ENCODE peak calls at places on chromosomes 1 and 21, in four cellular contexts. One of them, this sample, is unnamed.

GRCh38 chr1:107153033-107153432 is 12.2 kb downstream of the NTNG1 start:
- DNase-seq in Karpas-422: peak
- DNase-seq in endothelial cell of umbilical vein: no peak
- DNase-seq in neuronal stem cell: no peak
- DNase-seq in this sample: peak

GRCh38 chr1:19974822-19975416 is 4.5 kb downstream of the PLA2G2A start:
- DNase-seq in endothelial cell of umbilical vein: peak
- DNase-seq in Karpas-422: peak
- DNase-seq in neuronal stem cell: peak
- DNase-seq in this sample: no peak

GRCh38 chr1:184017226-184017787 is 20.2 kb downstream of the COLGALT2 start:
- DNase-seq in Karpas-422: no peak
- DNase-seq in neuronal stem cell: no peak
- DNase-seq in endothelial cell of umbilical vein: no peak
- DNase-seq in this sample: no peak

GRCh38 chr1:30263405-30263804 is 460.0 kb downstream of the MATN1 start:
- DNase-seq in neuronal stem cell: no peak
- DNase-seq in endothelial cell of umbilical vein: no peak
- DNase-seq in Karpas-422: no peak
- DNase-seq in this sample: no peak

GRCh38 chr1:66276229-66276628 is 257.7 kb upstream of the SGIP1 start:
- DNase-seq in Karpas-422: no peak
- DNase-seq in endothelial cell of umbilical vein: no peak
- DNase-seq in neuronal stem cell: no peak
- DNase-seq in this sample: peak

GRCh38 chr1:2334883-2335534 is 56.3 kb downstream of the MORN1 start:
- DNase-seq in neuronal stem cell: no peak
- DNase-seq in endothelial cell of umbilical vein: no peak
- DNase-seq in Karpas-422: no peak
- DNase-seq in this sample: peak

GRCh38 chr21:43639470-43640178 is 19.7 kb downstream of the HSF2BP start:
- DNase-seq in Karpas-422: no peak
- DNase-seq in neuronal stem cell: no peak
- DNase-seq in endothelial cell of umbilical vein: no peak
- DNase-seq in this sample: no peak

GRCh38 chr1:33182452-33182851 is 609 bp upstream of the TRIM62 start:
- DNase-seq in endothelial cell of umbilical vein: no peak
- DNase-seq in neuronal stem cell: no peak
- DNase-seq in Karpas-422: no peak
- DNase-seq in this sample: no peak

GRCh38 chr1:158045639-158046038 is 52.2 kb downstream of the KIRREL1 start:
- DNase-seq in neuronal stem cell: peak
- DNase-seq in endothelial cell of umbilical vein: peak
- DNase-seq in Karpas-422: no peak
- DNase-seq in this sample: no peak
- H3K4me2 ChIP-seq in neuronal stem cell: no peak
- H3K4me2 ChIP-seq in endothelial cell of umbilical vein: no peak
- H3K4me2 ChIP-seq in Karpas-422: no peak
- H3K4me2 ChIP-seq in this sample: no peak

DNA sequence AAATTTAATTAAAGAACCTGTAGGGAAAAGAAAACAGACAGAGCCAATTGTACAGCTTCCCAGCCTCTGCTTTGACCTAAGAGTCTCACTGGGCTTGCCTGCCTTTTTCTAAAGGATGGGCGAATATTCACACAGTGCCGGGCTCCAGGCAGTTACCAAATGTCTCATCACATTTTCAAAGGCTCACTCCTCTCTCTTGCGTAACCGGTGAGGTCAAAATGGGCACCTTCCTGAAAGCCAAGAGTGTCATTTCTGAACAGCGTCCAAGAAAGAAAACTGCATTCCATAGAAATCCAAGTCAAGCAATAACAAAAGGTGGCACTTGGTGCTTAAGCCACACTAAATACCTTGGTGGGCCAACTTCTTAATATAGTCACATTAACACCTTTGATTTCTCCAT is 714 bp upstream of the PALMD start:
- DNase-seq in endothelial cell of umbilical vein: peak
- DNase-seq in Karpas-422: no peak
- DNase-seq in neuronal stem cell: no peak
- DNase-seq in this sample: no peak
- H3K4me2 ChIP-seq in endothelial cell of umbilical vein: peak
- H3K4me2 ChIP-seq in Karpas-422: no peak
- H3K4me2 ChIP-seq in neuronal stem cell: no peak
- H3K4me2 ChIP-seq in this sample: no peak

DNA sequence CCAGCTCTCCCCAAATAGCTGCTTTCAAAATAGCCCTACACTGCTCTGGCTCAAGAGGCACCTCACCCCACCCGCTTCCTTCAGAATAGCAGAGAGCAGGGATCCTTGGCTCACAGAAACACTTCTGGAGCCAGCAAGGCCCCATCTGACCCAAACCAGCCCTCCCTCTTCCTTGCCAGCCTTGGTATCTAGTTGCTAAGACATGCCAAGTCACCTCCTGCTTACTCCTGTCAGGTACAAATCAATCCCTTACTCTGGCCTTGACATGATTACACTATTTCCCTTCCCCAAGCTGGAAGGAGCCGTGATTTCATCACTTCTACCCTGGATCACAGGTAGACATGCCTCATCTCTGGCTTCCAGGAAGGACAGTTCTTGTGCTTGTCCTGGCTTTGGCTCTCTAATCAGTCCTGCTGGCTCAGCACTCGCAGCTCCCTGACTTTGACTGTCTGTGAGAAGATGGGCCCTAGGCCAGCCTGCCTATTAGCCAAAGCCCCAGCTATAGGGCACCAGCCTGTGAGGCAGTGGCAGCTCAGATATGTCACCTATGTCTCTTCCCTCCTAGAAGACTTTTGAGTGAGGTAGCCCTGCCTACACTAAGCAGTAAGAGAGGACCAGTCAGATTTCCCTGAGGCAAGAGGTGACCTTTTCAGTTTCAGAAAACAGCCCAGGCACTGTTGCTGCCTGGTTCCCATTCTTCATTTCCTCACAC is 8.9 kb upstream of the MUTYH start:
- DNase-seq in neuronal stem cell: no peak
- DNase-seq in Karpas-422: no peak
- DNase-seq in endothelial cell of umbilical vein: no peak
- DNase-seq in this sample: peak
- H3K4me2 ChIP-seq in neuronal stem cell: no peak
- H3K4me2 ChIP-seq in Karpas-422: no peak
- H3K4me2 ChIP-seq in endothelial cell of umbilical vein: no peak
- H3K4me2 ChIP-seq in this sample: peak

DNA sequence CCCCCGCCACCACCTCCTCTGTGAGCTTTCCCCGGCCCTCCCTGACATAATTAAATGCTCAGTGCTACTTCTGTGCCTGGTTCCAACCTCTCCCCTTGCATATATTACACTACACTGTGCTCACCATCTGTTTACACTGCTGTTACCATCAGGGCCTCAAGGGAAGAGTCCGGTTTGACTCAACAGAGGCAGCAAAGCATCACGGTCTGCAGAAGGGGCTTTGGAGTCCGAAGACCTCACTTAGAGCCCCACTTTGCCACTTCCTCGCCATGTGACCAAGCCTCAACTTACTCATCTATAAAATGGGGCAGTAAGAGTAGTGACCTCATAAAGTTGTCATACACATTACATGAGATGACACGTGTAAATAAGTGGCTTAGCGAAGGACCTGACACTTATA is 27.4 kb downstream of the KCNN3 start:
- DNase-seq in endothelial cell of umbilical vein: no peak
- DNase-seq in Karpas-422: no peak
- DNase-seq in neuronal stem cell: no peak
- DNase-seq in this sample: no peak
- H3K4me2 ChIP-seq in endothelial cell of umbilical vein: no peak
- H3K4me2 ChIP-seq in Karpas-422: no peak
- H3K4me2 ChIP-seq in neuronal stem cell: no peak
- H3K4me2 ChIP-seq in this sample: no peak

GRCh38 chr1:31624354-31625179 is 7.1 kb downstream of the HCRTR1 start:
- DNase-seq in endothelial cell of umbilical vein: no peak
- DNase-seq in Karpas-422: no peak
- DNase-seq in neuronal stem cell: no peak
- DNase-seq in this sample: no peak
- H3K4me2 ChIP-seq in endothelial cell of umbilical vein: no peak
- H3K4me2 ChIP-seq in Karpas-422: no peak
- H3K4me2 ChIP-seq in neuronal stem cell: no peak
- H3K4me2 ChIP-seq in this sample: no peak

GRCh38 chr1:43558346-43558841 is 27.7 kb downstream of the PTPRF start:
- DNase-seq in endothelial cell of umbilical vein: no peak
- DNase-seq in Karpas-422: no peak
- DNase-seq in neuronal stem cell: no peak
- DNase-seq in this sample: no peak
- H3K4me2 ChIP-seq in endothelial cell of umbilical vein: no peak
- H3K4me2 ChIP-seq in Karpas-422: no peak
- H3K4me2 ChIP-seq in neuronal stem cell: peak
- H3K4me2 ChIP-seq in this sample: no peak

GRCh38 chr1:10456661-10457060 is 6.8 kb downstream of the CORT start:
- DNase-seq in neuronal stem cell: no peak
- DNase-seq in endothelial cell of umbilical vein: no peak
- DNase-seq in Karpas-422: no peak
- DNase-seq in this sample: peak
- H3K4me2 ChIP-seq in neuronal stem cell: no peak
- H3K4me2 ChIP-seq in endothelial cell of umbilical vein: no peak
- H3K4me2 ChIP-seq in Karpas-422: no peak
- H3K4me2 ChIP-seq in this sample: peak

GRCh38 chr1:203986887-203987461 is 85.9 kb upstream of the SOX13 start:
- DNase-seq in endothelial cell of umbilical vein: no peak
- DNase-seq in Karpas-422: no peak
- DNase-seq in neuronal stem cell: no peak
- DNase-seq in this sample: no peak
- H3K4me2 ChIP-seq in endothelial cell of umbilical vein: no peak
- H3K4me2 ChIP-seq in Karpas-422: no peak
- H3K4me2 ChIP-seq in neuronal stem cell: no peak
- H3K4me2 ChIP-seq in this sample: no peak